ENCODE peak calls at places on chromosomes 6 and 20, in seven cellular contexts. L, W, G, R, A, S and X are unnamed samples.

GRCh38 chr20:10633708-10634107 is 40.1 kb downstream of the JAG1 start:
- DNase-seq in L (no peak), W (no peak), G (no peak), R (no peak), A (no peak), S (no peak), X (no peak)

GRCh38 chr6:141580988-141581387 is 551.7 kb upstream of the GJE1 start:
- DNase-seq in L (peak), W (peak), G (no peak), R (no peak), A (no peak), S (no peak), X (no peak)

GRCh38 chr20:20548527-20549266 is 163.7 kb downstream of the RALGAPA2 start:
- DNase-seq in L (no peak), W (no peak), G (peak), R (no peak), A (peak), S (no peak), X (no peak)

GRCh38 chr20:62958388-62959100 is 6.0 kb downstream of the SLC17A9 start:
- DNase-seq in L (no peak), W (no peak), G (no peak), R (no peak), A (no peak), S (no peak), X (no peak)

GRCh38 chr6:19691465-19692167 is 145.6 kb upstream of the ID4 start:
- DNase-seq in L (no peak), W (peak), G (no peak), R (no peak), A (no peak), S (no peak), X (no peak)

GRCh38 chr20:1322511-1323245 is 6.3 kb downstream of the SDCBP2 start:
- DNase-seq in L (peak), W (peak), G (no peak), R (peak), A (no peak), S (no peak), X (no peak)

GRCh38 chr6:25171301-25171700 is 107.9 kb upstream of the CARMIL1 start:
- DNase-seq in L (no peak), W (no peak), G (no peak), R (no peak), A (no peak), S (no peak), X (no peak)

GRCh38 chr20:50930139-50931047 is 844 bp downstream of the ADNP start:
- DNase-seq in L (no peak), W (no peak), G (no peak), R (no peak), A (peak), S (peak), X (peak)

GRCh38 chr6:107386340-107386739 is 73.0 kb downstream of the PDSS2 start:
- DNase-seq in L (no peak), W (peak), G (no peak), R (peak), A (no peak), S (no peak), X (no peak)

GRCh38 chr6:81690073-81690472 is 62.4 kb downstream of the TENT5A start:
- DNase-seq in L (no peak), W (no peak), G (no peak), R (no peak), A (no peak), S (no peak), X (no peak)